ENCODE peak calls at places on chromosomes 13 and 19, in four cellular contexts. E is GM12878, U is K562, O is HepG2. V is an unnamed sample.

GRCh38 chr19:35712529-35712909 is 5.3 kb upstream of the KMT2B start:
- DNase-seq in E (no peak), U (no peak), O (no peak), V (no peak)

GRCh38 chr13:39777527-39778061 is 122.1 kb downstream of the COG6 start:
- DNase-seq in E (no peak), U (no peak), O (no peak), V (peak; percentile 10)

GRCh38 chr13:91401916-91402315 is 3.5 kb downstream of the GPC5 start:
- DNase-seq in E (no peak), U (no peak), O (no peak), V (no peak)

GRCh38 chr13:74761794-74762193 is 627.6 kb upstream of the KLF12 start:
- DNase-seq in E (no peak), U (no peak), O (no peak), V (no peak)

GRCh38 chr19:41591951-41592562 is 16.1 kb downstream of the CEACAM21 start:
- DNase-seq in E (no peak), U (no peak), O (no peak), V (no peak)

GRCh38 chr13:89862691-89863036 is 1484.8 kb upstream of the MIR17HG start:
- DNase-seq in E (no peak), U (no peak), O (no peak), V (no peak)

GRCh38 chr13:79679334-79679733 is 198.4 kb downstream of the NDFIP2 start:
- DNase-seq in E (no peak), U (peak; percentile 9), O (peak; percentile 53), V (peak; percentile 75)

GRCh38 chr19:34217952-34218817 is 36.2 kb upstream of the GARRE1 start:
- DNase-seq in E (peak; percentile 67), U (peak; percentile 60), O (no peak), V (peak; percentile 45)

GRCh38 chr19:8655340-8655709 is 24.9 kb downstream of the NFILZ start:
- DNase-seq in E (no peak), U (peak; percentile 21), O (no peak), V (no peak)

GRCh38 chr19:7844951-7845350 is 14.9 kb downstream of the EVI5L start:
- DNase-seq in E (no peak), U (no peak), O (no peak), V (no peak)

GRCh38 chr19:54882758-54883157 is 8.7 kb downstream of the FCAR start:
- DNase-seq in E (peak; percentile 35), U (no peak), O (peak; percentile 12), V (no peak)

GRCh38 chr13:50128406-50129048 is 113.3 kb downstream of the KCNRG start:
- DNase-seq in E (no peak), U (no peak), O (no peak), V (no peak)

GRCh38 chr13:92807343-92807742 is 419.3 kb upstream of the GPC6 start:
- DNase-seq in E (no peak), U (no peak), O (no peak), V (no peak)

GRCh38 chr19:46634656-46635218 is 1.3 kb downstream of the GNG8 start:
- DNase-seq in E (no peak), U (no peak), O (no peak), V (no peak)

GRCh38 chr13:52414963-52415362 is 9.0 kb upstream of the THSD1 start:
- DNase-seq in E (no peak), U (no peak), O (no peak), V (no peak)

GRCh38 chr19:4586245-4586644 is 26.8 kb upstream of the SEMA6B start:
- DNase-seq in E (no peak), U (no peak), O (no peak), V (no peak)

GRCh38 chr13:111981446-111982165 is 85.3 kb upstream of the SOX1 start:
- DNase-seq in E (no peak), U (no peak), O (no peak), V (no peak)

GRCh38 chr19:29878973-29879654 is 62.9 kb upstream of the URI1 start:
- DNase-seq in E (no peak), U (peak; percentile 87), O (peak; percentile 50), V (peak; percentile 48)

GRCh38 chr13:42066542-42066941 is 18.1 kb downstream of the DGKH start:
- DNase-seq in E (no peak), U (no peak), O (no peak), V (no peak)

GRCh38 chr13:37105251-37105714 is at the start of gene CSNK1A1L:
- DNase-seq in E (no peak), U (no peak), O (no peak), V (no peak)

GRCh38 chr19:17988161-17988560 is 19.8 kb upstream of the ARRDC2 start:
- DNase-seq in E (no peak), U (no peak), O (no peak), V (no peak)

GRCh38 chr13:39329182-39329639 is 273.8 kb downstream of the LHFPL6 start:
- DNase-seq in E (no peak), U (no peak), O (no peak), V (peak; percentile 22)

GRCh38 chr19:53308339-53308811 is 25.2 kb upstream of the ZNF845 start:
- DNase-seq in E (no peak), U (peak; percentile 45), O (no peak), V (no peak)

GRCh38 chr19:58577581-58578429 is 4.7 kb upstream of the MZF1 start:
- DNase-seq in E (no peak), U (no peak), O (no peak), V (no peak)

GRCh38 chr19:53870485-53870844 is 2.8 kb downstream of the MYADM start:
- DNase-seq in E (no peak), U (peak; percentile 46), O (no peak), V (no peak)

GRCh38 chr13:55361141-55361540 is 1779.6 kb upstream of the PRR20A start:
- DNase-seq in E (no peak), U (no peak), O (no peak), V (no peak)

GRCh38 chr19:19451429-19452240 is 46.2 kb downstream of the GATAD2A start:
- DNase-seq in E (peak; percentile 68), U (no peak), O (no peak), V (no peak)
- TF ChIP-seq TARDBP in E (no peak), U (no peak), O (no peak), V (no peak)

DNA sequence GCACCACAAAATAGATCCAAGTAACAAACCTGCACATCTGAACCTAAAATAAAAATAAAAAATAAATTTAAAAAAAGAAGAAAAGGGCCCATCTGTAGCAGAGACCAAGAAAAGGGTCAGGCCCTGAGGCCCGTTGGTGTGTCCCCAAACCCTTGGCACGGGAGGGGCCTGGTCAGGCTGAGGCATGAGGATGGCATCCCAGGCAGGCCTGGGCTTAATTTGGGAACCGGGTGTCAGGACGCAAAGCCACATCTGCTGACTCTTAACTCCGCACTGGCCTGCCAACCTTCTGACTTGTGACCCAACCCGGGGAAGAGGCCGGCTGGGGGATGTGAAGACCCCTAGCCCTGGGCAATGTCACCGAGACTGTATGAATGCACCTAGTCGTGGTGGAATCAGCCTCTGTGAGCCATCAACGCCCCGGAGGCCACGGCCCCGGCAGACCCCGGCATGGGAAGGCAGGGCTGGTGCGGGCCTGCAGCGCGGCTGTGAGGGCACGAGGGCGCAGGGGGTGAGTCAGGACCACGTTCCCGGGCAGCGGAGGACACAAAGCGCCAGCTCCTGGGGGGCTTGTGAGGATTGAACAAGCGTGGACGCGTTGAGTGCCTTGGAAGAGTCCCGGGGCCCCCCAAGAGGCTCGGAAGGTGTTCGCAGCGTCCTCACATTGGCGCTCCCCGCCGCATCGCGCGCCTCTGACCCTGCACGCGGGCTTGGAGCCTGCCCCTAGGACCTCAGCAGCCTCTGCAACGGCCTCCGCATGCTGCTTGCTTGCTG is 38.2 kb downstream of the ATP12A start:
- DNase-seq in E (no peak), U (no peak), O (no peak), V (no peak)
- TF ChIP-seq TARDBP in E (no peak), U (no peak), O (no peak), V (no peak)

GRCh38 chr13:66958611-66959010 is 271.5 kb downstream of the PCDH9 start:
- DNase-seq in E (no peak), U (no peak), O (no peak), V (no peak)
- TF ChIP-seq TARDBP in E (no peak), U (no peak), O (no peak), V (no peak)

DNA sequence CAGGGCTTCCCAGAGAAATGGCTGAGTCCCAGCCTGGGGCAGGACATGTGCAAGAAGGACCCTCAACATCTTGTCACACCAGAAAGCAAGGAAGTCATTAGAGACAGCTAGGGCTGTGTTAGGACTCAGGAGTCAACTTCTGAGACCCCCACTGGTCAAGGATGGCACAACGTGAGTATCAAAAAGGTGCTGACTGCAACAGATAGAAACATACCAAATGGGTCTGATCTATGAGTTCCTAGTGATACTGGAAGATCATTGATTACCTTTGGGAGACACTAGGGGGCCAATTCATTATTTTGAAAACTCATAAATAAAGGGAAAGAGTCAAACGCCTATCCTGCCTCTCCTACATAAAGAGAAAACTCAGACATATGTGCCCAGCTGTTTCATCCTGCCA is 73.5 kb upstream of the GJB6 start:
- DNase-seq in E (no peak), U (no peak), O (no peak), V (no peak)
- TF ChIP-seq TARDBP in E (no peak), U (no peak), O (no peak), V (no peak)

GRCh38 chr19:799076-799881 is 2.0 kb downstream of the PTBP1 start:
- DNase-seq in E (no peak), U (no peak), O (peak; percentile 55), V (no peak)
- TF ChIP-seq TARDBP in E (no peak), U (no peak), O (no peak), V (no peak)

DNA sequence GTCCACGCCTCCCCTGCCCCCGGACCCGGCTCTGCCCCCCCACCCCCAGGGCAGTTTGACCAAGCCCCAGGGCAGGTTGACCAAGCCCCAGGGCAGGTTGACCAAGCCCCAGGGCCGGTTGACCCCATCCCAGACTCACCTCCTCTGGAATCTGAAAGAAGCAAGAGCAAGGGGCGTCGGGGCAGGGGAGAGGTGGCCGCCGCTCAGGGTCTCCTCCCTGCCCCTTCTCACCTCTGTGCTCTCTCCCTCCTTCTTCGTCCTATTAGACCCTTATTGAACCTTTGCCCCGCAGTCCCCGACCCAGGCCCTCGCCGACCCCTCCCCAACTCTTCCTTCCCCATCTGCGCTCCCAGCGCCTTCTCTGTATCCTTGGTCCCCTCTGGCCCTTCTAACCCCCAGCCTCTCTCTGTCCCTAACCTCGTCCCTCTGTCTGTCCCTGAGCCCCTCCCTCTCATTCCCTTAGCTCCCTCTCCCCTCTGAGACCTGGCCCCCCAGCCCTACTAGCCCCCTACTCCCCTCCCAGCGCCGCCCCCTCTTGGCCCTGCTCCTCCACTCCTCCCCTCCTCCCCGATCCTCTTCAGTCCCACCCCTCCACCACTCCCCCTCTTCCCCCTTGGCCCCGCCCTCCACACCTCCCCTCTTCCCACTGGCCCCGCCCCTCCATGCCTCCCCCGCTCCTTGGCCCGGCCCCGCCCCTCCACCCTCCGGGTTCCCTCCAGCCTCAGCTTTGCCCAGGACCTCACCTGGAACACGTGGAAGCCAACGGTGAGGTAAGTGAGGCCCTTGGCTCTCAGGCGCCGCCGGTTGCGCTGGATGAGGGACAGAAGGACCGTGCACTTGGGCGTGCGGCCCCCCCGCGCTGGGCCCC is 7.6 kb downstream of the CAPN12 start:
- DNase-seq in E (peak; percentile 17), U (peak; percentile 97), O (no peak), V (peak; percentile 79)
- TF ChIP-seq TARDBP in E (no peak), U (no peak), O (no peak), V (no peak)